ENCODE peak calls at places on chromosomes 11 and 22, in eight cellular contexts. M is breast epithelium, O is suprapubic skin, Y is HCT116, V is HepG2, G is endothelial cell of umbilical vein, S is sigmoid colon, N is spleen. W is an unnamed sample. For H3K36me3, the result is how much of the 10 kb centered on the place peaks cover.

GRCh38 chr22:20319041-20319744 is 667 bp downstream of the DGCR6L start:
- DNase-seq in M (peak), N (peak), G (peak), Y (no peak), V (no peak), S (peak), O (peak), W (peak)

GRCh38 chr11:57491371-57492061 is 24.0 kb downstream of the SLC43A1 start:
- DNase-seq in S (no peak), O (no peak), M (no peak), V (peak), G (peak), N (peak), Y (no peak), W (peak)

GRCh38 chr11:109033627-109034340 is 368.9 kb downstream of the DDX10 start:
- DNase-seq in N (no peak), Y (no peak), G (peak), O (no peak), M (no peak), S (no peak), V (no peak), W (no peak)

GRCh38 chr11:96942855-96943254 is 553.0 kb downstream of the JRKL start:
- DNase-seq in G (no peak), V (no peak), O (no peak), N (no peak), Y (no peak), M (no peak), S (no peak), W (no peak)

GRCh38 chr11:36034572-36035331 is 90.9 kb downstream of the LDLRAD3 start:
- DNase-seq in N (no peak), Y (no peak), M (no peak), O (no peak), S (no peak), V (no peak), G (peak), W (no peak)

GRCh38 chr11:65314501-65315203 is at the start of gene CDC42EP2:
- DNase-seq in V (peak), S (peak), Y (peak), M (peak), O (peak), G (peak), N (peak), W (peak)

GRCh38 chr11:1873048-1873812 is 18.5 kb downstream of the PRR33 start:
- DNase-seq in N (peak), S (peak), Y (no peak), M (no peak), G (no peak), O (no peak), V (no peak), W (no peak)

GRCh38 chr11:80441821-80442220 is 1001.0 kb upstream of the TENM4 start:
- DNase-seq in G (peak), N (no peak), V (no peak), Y (no peak), S (no peak), O (no peak), M (no peak), W (no peak)

GRCh38 chr22:19689408-19689807 is 24.9 kb upstream of the SEPTIN5 start:
- DNase-seq in G (no peak), M (no peak), V (no peak), Y (no peak), O (peak), N (peak), S (peak), W (no peak)

GRCh38 chr11:73429121-73429740 is 53.0 kb downstream of the RELT start:
- DNase-seq in S (no peak), M (no peak), V (no peak), N (no peak), G (peak), Y (no peak), O (no peak), W (no peak)
- TF ChIP-seq POLR2AphosphoS5 in S (no peak), M (no peak), V (no peak), N (no peak), G (no peak), Y (no peak), O (no peak), W (no peak)

GRCh38 chr11:71476926-71477636 is 24.1 kb downstream of the NADSYN1 start:
- DNase-seq in Y (no peak), M (no peak), N (peak), G (no peak), V (no peak), S (no peak), O (no peak), W (no peak)

GRCh38 chr11:71474141-71474770 is 21.3 kb downstream of the NADSYN1 start:
- DNase-seq in Y (no peak), G (no peak), S (peak), M (no peak), O (no peak), V (no peak), N (peak), W (no peak)

GRCh38 chr11:71477637-71478011 is 24.6 kb downstream of the NADSYN1 start:
- DNase-seq in S (no peak), N (peak), V (no peak), O (no peak), G (no peak), Y (no peak), M (no peak), W (no peak)

GRCh38 chr11:71474771-71475483 is 21.9 kb downstream of the NADSYN1 start:
- DNase-seq in V (no peak), N (peak), G (no peak), S (peak), Y (no peak), O (no peak), M (no peak), W (no peak)

GRCh38 chr11:71476031-71476430 is 23.0 kb downstream of the NADSYN1 start:
- DNase-seq in N (peak), M (no peak), G (no peak), V (no peak), Y (no peak), O (no peak), S (no peak), W (no peak)
- H3K36me3 ChIP-seq in N (half or more), M (under half), G (under half), V (under half), Y (under half), O (half or more), S (half or more), W (half or more)

GRCh38 chr22:32444068-32444467 is 20.2 kb downstream of the BPIFC start:
- DNase-seq in M (no peak), N (no peak), O (no peak), G (peak), S (no peak), Y (peak), V (peak), W (no peak)
- TF ChIP-seq CTCF in M (peak), N (no peak), O (no peak), G (no peak), S (no peak), Y (peak), V (peak), W (no peak)

GRCh38 chr11:33259869-33260268 is 2.7 kb downstream of the HIPK3 start:
- DNase-seq in Y (no peak), O (no peak), V (no peak), M (no peak), S (no peak), G (peak), N (no peak), W (no peak)

GRCh38 chr11:33257160-33257896 is at the start of gene HIPK3:
- DNase-seq in S (peak), G (peak), V (peak), M (peak), N (peak), Y (no peak), O (peak), W (peak)

GRCh38 chr11:33256808-33257159 is 397 bp upstream of the HIPK3 start:
- DNase-seq in N (no peak), G (no peak), M (no peak), S (no peak), V (no peak), O (no peak), Y (no peak), W (no peak)

GRCh38 chr11:33258631-33259184 is 1.5 kb downstream of the HIPK3 start:
- DNase-seq in N (no peak), G (peak), Y (no peak), O (no peak), V (peak), M (no peak), S (peak), W (no peak)

GRCh38 chr11:33257897-33258630 is 883 bp downstream of the HIPK3 start:
- DNase-seq in G (peak), V (peak), Y (peak), O (peak), M (peak), N (peak), S (peak), W (peak)
- TF ChIP-seq POLR2AphosphoS5 in G (peak), V (peak), Y (peak), O (peak), M (peak), N (peak), S (peak), W (peak)

GRCh38 chr11:130129922-130130321 is 29.7 kb upstream of the ST14 start:
- DNase-seq in G (no peak), N (no peak), M (no peak), Y (no peak), V (peak), O (no peak), S (no peak), W (no peak)

GRCh38 chr11:130128626-130129025 is 31.0 kb upstream of the ST14 start:
- DNase-seq in N (no peak), Y (no peak), O (no peak), G (no peak), S (no peak), M (no peak), V (no peak), W (no peak)

GRCh38 chr11:130136107-130136506 is 23.5 kb upstream of the ST14 start:
- DNase-seq in O (no peak), Y (no peak), M (no peak), V (no peak), N (no peak), G (no peak), S (no peak), W (no peak)

GRCh38 chr11:130133716-130134115 is 25.9 kb upstream of the ST14 start:
- DNase-seq in O (no peak), Y (no peak), M (no peak), V (no peak), S (no peak), G (no peak), N (no peak), W (no peak)

GRCh38 chr11:130131957-130132850 is 27.4 kb upstream of the ST14 start:
- DNase-seq in V (peak), N (no peak), O (no peak), M (peak), S (no peak), Y (peak), G (peak), W (peak)
- H3K36me3 ChIP-seq in V (under half), N (half or more), O (half or more), M (under half), S (under half), Y (under half), G (under half), W (under half)

GRCh38 chr22:31440681-31441080 is 41.3 kb downstream of the DRG1 start:
- DNase-seq in N (no peak), G (no peak), S (no peak), O (no peak), V (no peak), Y (no peak), M (no peak), W (no peak)

GRCh38 chr22:31445642-31446041 is 44.0 kb downstream of the EIF4ENIF1 start:
- DNase-seq in G (no peak), V (no peak), N (no peak), S (no peak), M (no peak), Y (no peak), O (no peak), W (no peak)

GRCh38 chr22:31443516-31443915 is 44.1 kb downstream of the DRG1 start:
- DNase-seq in V (no peak), M (no peak), S (no peak), N (no peak), O (no peak), G (no peak), Y (no peak), W (no peak)

GRCh38 chr22:31441652-31442051 is 42.2 kb downstream of the DRG1 start:
- DNase-seq in Y (no peak), S (no peak), M (no peak), N (no peak), O (no peak), V (no peak), G (no peak), W (no peak)

DNA sequence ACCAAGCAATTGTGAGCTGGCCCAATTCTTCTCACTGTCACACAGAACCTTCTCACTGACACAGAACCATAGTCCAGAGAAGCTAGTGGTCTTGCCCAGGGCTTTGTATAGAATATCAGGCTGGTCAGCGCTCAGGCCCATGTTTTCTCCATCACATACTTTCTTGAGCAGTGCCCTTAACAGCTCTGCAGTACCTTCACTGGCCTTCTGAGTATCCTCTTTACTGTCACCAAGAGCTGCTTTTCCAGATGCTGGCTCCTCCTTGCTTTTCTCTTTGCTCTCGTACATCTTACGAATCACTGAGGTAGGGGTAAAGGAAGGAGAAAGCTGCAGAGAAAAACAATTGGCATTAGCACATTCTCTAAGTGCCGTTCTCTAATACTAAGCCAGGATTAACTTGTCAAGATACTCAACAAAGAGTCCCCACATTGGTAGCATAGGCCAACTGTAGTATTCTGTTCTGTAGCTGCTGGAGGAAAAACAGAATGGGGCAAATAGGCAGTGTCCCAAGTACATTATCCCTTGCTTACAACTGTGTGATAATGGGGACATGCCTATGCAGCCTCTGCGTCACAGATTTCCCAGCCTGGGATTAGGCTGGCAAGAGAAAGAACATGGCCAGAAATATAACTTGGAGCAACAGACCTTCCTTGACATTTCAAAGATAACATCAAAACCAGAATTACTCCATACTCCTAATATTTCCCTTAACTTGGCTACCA is 43.5 kb downstream of the DRG1 start:
- DNase-seq in N (no peak), Y (no peak), V (no peak), M (no peak), G (no peak), O (no peak), S (no peak), W (no peak)
- TF ChIP-seq CTCF in N (no peak), Y (no peak), V (no peak), M (no peak), G (no peak), O (no peak), S (no peak), W (no peak)

GRCh38 chr11:95230054-95231034 is 658 bp downstream of the SESN3 start:
- DNase-seq in O (peak), G (peak), S (peak), V (no peak), Y (no peak), M (peak), N (no peak), W (no peak)

GRCh38 chr11:95229199-95230053 is 1.6 kb downstream of the SESN3 start:
- DNase-seq in O (peak), Y (no peak), G (peak), M (no peak), V (no peak), N (peak), S (peak), W (no peak)

GRCh38 chr11:95232666-95233065 is 1.7 kb upstream of the SESN3 start:
- DNase-seq in S (no peak), O (no peak), V (no peak), N (no peak), Y (no peak), G (no peak), M (no peak), W (no peak)

GRCh38 chr11:95231881-95232605 is 1.0 kb upstream of the SESN3 start:
- DNase-seq in S (peak), Y (no peak), O (peak), V (no peak), N (peak), G (peak), M (peak), W (peak)

DNA sequence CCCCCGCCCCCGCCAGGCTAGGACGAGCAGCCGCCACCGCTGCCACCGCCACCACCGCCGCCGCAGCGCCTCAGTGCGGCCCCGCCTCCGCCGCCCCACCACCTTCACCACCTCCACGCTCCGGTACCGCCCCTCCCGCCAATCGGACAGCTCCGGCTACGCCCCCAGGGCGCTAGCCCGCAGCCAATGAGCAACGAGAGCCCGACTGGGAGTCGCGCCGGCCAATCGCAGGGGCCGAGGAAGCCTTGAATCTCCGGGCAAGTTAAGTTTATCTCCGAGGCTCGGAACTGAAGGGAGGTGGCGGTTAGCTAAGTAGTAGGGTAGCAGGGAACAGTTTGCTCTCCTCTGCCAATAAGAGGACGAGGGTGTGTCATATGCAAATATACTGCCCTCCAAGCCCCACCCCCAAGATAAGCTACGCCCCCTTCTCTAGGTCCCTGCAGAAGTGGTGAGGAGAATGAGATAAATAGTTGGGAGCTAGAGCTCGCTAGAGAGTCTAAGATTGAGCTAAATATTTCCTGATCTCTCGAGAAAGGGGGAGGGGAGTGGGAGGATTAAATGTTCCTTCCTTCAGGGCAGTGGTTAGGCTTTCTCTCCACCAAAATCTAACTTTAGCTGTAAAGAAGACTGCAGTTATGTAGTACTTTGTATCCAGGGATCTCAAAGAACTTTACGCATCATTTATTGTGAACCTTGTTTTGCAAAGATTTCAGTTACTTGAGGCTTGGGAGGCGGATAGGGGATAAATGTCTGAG is at the start of gene SESN3:
- DNase-seq in O (peak), Y (peak), M (peak), S (peak), G (peak), N (peak), V (peak), W (peak)
- TF ChIP-seq POLR2AphosphoS5 in O (no peak), Y (no peak), M (peak), S (peak), G (no peak), N (peak), V (no peak), W (peak)

GRCh38 chr22:46350111-46350510 is 14.6 kb downstream of the TRMU start:
- DNase-seq in V (no peak), N (no peak), M (no peak), O (no peak), S (no peak), Y (no peak), G (no peak), W (no peak)
- H3K36me3 ChIP-seq in V (half or more), N (half or more), M (under half), O (half or more), S (half or more), Y (under half), G (under half), W (half or more)